ENCODE peak calls at places on chromosome 13, in five cellular contexts. One of them, this sample, is unnamed.

GRCh38 chr13:34207872-34208271 is 389.9 kb downstream of the RFC3 start:
- DNase-seq in Calu3: no peak
- DNase-seq in uterus: no peak
- DNase-seq in BJ: peak
- DNase-seq in HL-60: no peak
- DNase-seq in this sample: no peak

GRCh38 chr13:74316531-74316930 is 182.3 kb upstream of the KLF12 start:
- DNase-seq in Calu3: no peak
- DNase-seq in uterus: no peak
- DNase-seq in BJ: no peak
- DNase-seq in HL-60: no peak
- DNase-seq in this sample: no peak

GRCh38 chr13:32330438-32330837 is 15.1 kb downstream of the BRCA2 start:
- DNase-seq in Calu3: no peak
- DNase-seq in uterus: no peak
- DNase-seq in BJ: peak
- DNase-seq in HL-60: no peak
- DNase-seq in this sample: no peak

GRCh38 chr13:112943309-112944125 is 25.5 kb upstream of the MCF2L start:
- DNase-seq in Calu3: peak
- DNase-seq in uterus: no peak
- DNase-seq in BJ: no peak
- DNase-seq in HL-60: peak
- DNase-seq in this sample: no peak

GRCh38 chr13:39405107-39405506 is 197.9 kb downstream of the LHFPL6 start:
- DNase-seq in Calu3: no peak
- DNase-seq in uterus: no peak
- DNase-seq in BJ: no peak
- DNase-seq in HL-60: no peak
- DNase-seq in this sample: no peak

GRCh38 chr13:38866649-38867048 is 124.0 kb downstream of the STOML3 start:
- DNase-seq in Calu3: no peak
- DNase-seq in uterus: no peak
- DNase-seq in BJ: no peak
- DNase-seq in HL-60: no peak
- DNase-seq in this sample: no peak

GRCh38 chr13:31518666-31519065 is 220.7 kb upstream of the RXFP2 start:
- DNase-seq in Calu3: no peak
- DNase-seq in uterus: no peak
- DNase-seq in BJ: no peak
- DNase-seq in HL-60: no peak
- DNase-seq in this sample: no peak

GRCh38 chr13:31201341-31202024 is 1.7 kb downstream of the B3GLCT start:
- DNase-seq in Calu3: no peak
- DNase-seq in uterus: peak
- DNase-seq in BJ: no peak
- DNase-seq in HL-60: no peak
- DNase-seq in this sample: no peak

GRCh38 chr13:101092985-101093384 is 323.3 kb downstream of the NALCN start:
- DNase-seq in Calu3: no peak
- DNase-seq in uterus: no peak
- DNase-seq in BJ: no peak
- DNase-seq in HL-60: no peak
- DNase-seq in this sample: no peak

GRCh38 chr13:32894589-32895001 is 121.6 kb upstream of the KL start:
- DNase-seq in Calu3: no peak
- DNase-seq in uterus: no peak
- DNase-seq in BJ: no peak
- DNase-seq in HL-60: peak
- DNase-seq in this sample: no peak

GRCh38 chr13:102517959-102518358 is 78.8 kb upstream of the TPP2 start:
- DNase-seq in Calu3: no peak
- DNase-seq in uterus: no peak
- DNase-seq in BJ: no peak
- DNase-seq in HL-60: no peak
- DNase-seq in this sample: no peak

GRCh38 chr13:95756072-95756471 is 79.1 kb downstream of the DNAJC3 start:
- DNase-seq in Calu3: no peak
- DNase-seq in uterus: no peak
- DNase-seq in BJ: no peak
- DNase-seq in HL-60: no peak
- DNase-seq in this sample: no peak

GRCh38 chr13:99566125-99567083 is 65.1 kb downstream of the TM9SF2 start:
- DNase-seq in Calu3: no peak
- DNase-seq in uterus: no peak
- DNase-seq in BJ: no peak
- DNase-seq in HL-60: no peak
- DNase-seq in this sample: no peak

GRCh38 chr13:112952759-112953541 is 16.1 kb upstream of the MCF2L start:
- DNase-seq in Calu3: no peak
- DNase-seq in uterus: no peak
- DNase-seq in BJ: no peak
- DNase-seq in HL-60: no peak
- DNase-seq in this sample: no peak

GRCh38 chr13:70841240-70842061 is 733.2 kb upstream of the KLHL1 start:
- DNase-seq in Calu3: no peak
- DNase-seq in uterus: no peak
- DNase-seq in BJ: no peak
- DNase-seq in HL-60: no peak
- DNase-seq in this sample: no peak

GRCh38 chr13:35733832-35734231 is 257.3 kb upstream of the MAB21L1 start:
- DNase-seq in Calu3: no peak
- DNase-seq in uterus: no peak
- DNase-seq in BJ: no peak
- DNase-seq in HL-60: no peak
- DNase-seq in this sample: no peak

GRCh38 chr13:40943073-40943472 is 76.0 kb downstream of the ELF1 start:
- DNase-seq in Calu3: no peak
- DNase-seq in uterus: no peak
- DNase-seq in BJ: no peak
- DNase-seq in HL-60: no peak
- DNase-seq in this sample: no peak

GRCh38 chr13:107459430-107459829 is 755.9 kb downstream of the LIG4 start:
- DNase-seq in Calu3: no peak
- DNase-seq in uterus: no peak
- DNase-seq in BJ: no peak
- DNase-seq in HL-60: no peak
- DNase-seq in this sample: no peak

GRCh38 chr13:24625324-24625723 is 54.9 kb upstream of the ATP12A start:
- DNase-seq in Calu3: no peak
- DNase-seq in uterus: no peak
- DNase-seq in BJ: no peak
- DNase-seq in HL-60: no peak
- DNase-seq in this sample: no peak

GRCh38 chr13:24626449-24626848 is 53.8 kb upstream of the ATP12A start:
- DNase-seq in Calu3: no peak
- DNase-seq in uterus: no peak
- DNase-seq in BJ: no peak
- DNase-seq in HL-60: no peak
- DNase-seq in this sample: no peak

GRCh38 chr13:24627864-24628418 is 52.3 kb upstream of the ATP12A start:
- DNase-seq in Calu3: no peak
- DNase-seq in uterus: no peak
- DNase-seq in BJ: no peak
- DNase-seq in HL-60: peak
- DNase-seq in this sample: no peak

GRCh38 chr13:24625870-24626419 is 54.3 kb upstream of the ATP12A start:
- DNase-seq in Calu3: no peak
- DNase-seq in uterus: no peak
- DNase-seq in BJ: no peak
- DNase-seq in HL-60: no peak
- DNase-seq in this sample: no peak

DNA sequence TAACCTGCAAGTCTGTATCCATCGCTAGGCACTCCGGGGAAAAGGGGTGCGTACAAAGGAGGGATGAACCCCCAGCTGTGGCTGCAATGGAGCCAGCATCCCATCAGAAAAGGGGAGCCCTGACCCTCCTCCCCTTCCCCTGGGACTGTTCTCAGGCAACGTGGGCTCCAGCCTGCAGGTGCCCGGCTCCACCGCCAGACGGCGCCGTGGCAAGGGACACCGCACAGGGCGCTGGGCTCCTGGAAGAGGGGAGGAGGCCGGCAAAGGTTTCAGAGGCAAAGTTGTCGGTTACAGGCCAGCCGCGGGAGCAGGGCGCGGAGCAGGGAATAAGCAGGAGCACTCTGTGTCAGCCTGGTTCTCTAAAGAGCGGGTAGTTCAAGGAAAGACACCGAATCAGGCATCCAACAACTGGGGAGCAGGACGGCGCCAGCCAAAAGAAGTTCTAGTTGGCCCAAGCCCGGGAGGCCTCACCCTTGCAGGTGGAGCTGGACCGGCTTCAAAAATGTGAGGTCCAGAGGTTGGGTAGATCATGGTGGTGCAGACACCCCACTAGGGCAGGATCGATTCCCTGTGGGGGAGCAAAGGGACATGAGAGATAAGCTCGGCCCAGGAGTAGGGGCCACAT is 53.0 kb upstream of the ATP12A start:
- DNase-seq in Calu3: no peak
- DNase-seq in uterus: no peak
- DNase-seq in BJ: no peak
- DNase-seq in HL-60: no peak
- DNase-seq in this sample: no peak
- TF ChIP-seq CTCF in Calu3: no peak
- TF ChIP-seq CTCF in uterus: no peak
- TF ChIP-seq CTCF in BJ: peak
- TF ChIP-seq CTCF in HL-60: no peak
- TF ChIP-seq CTCF in this sample: no peak

DNA sequence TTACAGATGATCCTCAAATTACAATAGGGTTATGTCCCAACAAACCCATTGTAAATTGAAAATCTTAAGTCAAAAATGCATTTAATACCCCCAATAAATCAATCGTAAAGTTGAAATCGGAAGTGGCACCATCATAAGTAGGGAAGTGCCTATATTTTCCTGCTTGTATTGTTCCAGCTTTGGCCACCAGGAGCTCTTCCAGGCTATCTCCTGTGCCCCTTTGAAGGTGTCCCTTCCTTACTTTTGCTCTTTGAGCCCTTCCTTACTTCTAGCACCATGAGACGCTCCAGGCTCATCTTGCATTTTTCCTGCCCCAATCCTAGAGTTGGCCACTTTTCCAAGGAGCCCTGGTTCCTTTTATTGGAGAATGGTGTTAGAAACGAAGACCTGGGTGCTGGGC is 163.0 kb upstream of the TSC22D1 start:
- DNase-seq in Calu3: no peak
- DNase-seq in uterus: no peak
- DNase-seq in BJ: no peak
- DNase-seq in HL-60: no peak
- DNase-seq in this sample: no peak
- TF ChIP-seq CTCF in Calu3: no peak
- TF ChIP-seq CTCF in uterus: no peak
- TF ChIP-seq CTCF in BJ: peak
- TF ChIP-seq CTCF in HL-60: no peak
- TF ChIP-seq CTCF in this sample: no peak

DNA sequence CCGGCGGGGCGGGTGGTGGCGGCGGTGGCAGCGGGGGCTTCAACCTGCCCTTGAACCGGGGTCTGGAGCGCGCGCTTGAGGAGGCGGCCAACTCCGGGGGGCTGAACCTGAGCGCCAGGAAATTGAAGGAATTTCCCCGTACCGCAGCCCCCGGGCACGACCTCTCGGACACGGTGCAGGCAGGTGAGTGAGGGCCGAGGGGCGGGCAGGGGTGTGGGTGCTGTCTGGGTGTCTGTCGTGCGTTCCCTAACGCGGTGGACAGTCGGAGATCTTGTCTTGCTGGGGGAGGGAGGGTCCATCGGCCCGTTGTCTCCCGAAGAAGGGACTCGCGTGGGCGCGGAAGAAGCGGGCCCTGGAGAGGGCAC is 533 bp downstream of the LRCH1 start:
- DNase-seq in Calu3: peak
- DNase-seq in uterus: peak
- DNase-seq in BJ: no peak
- DNase-seq in HL-60: no peak
- DNase-seq in this sample: no peak
- TF ChIP-seq CTCF in Calu3: no peak
- TF ChIP-seq CTCF in uterus: no peak
- TF ChIP-seq CTCF in BJ: no peak
- TF ChIP-seq CTCF in HL-60: no peak
- TF ChIP-seq CTCF in this sample: no peak

GRCh38 chr13:110382229-110382628 is 75.1 kb downstream of the COL4A2 start:
- DNase-seq in Calu3: no peak
- DNase-seq in uterus: no peak
- DNase-seq in BJ: no peak
- DNase-seq in HL-60: no peak
- DNase-seq in this sample: no peak

GRCh38 chr13:110381029-110381360 is 73.9 kb downstream of the COL4A2 start:
- DNase-seq in Calu3: no peak
- DNase-seq in uterus: no peak
- DNase-seq in BJ: no peak
- DNase-seq in HL-60: no peak
- DNase-seq in this sample: no peak

GRCh38 chr13:110379358-110379757 is 72.3 kb downstream of the COL4A2 start:
- DNase-seq in Calu3: no peak
- DNase-seq in uterus: no peak
- DNase-seq in BJ: no peak
- DNase-seq in HL-60: no peak
- DNase-seq in this sample: no peak

GRCh38 chr13:110379905-110380341 is 72.8 kb downstream of the COL4A2 start:
- DNase-seq in Calu3: peak
- DNase-seq in uterus: peak
- DNase-seq in BJ: no peak
- DNase-seq in HL-60: no peak
- DNase-seq in this sample: no peak

GRCh38 chr13:110380359-110381028 is 73.4 kb downstream of the COL4A2 start:
- DNase-seq in Calu3: peak
- DNase-seq in uterus: peak
- DNase-seq in BJ: no peak
- DNase-seq in HL-60: no peak
- DNase-seq in this sample: no peak
- TF ChIP-seq CTCF in Calu3: no peak
- TF ChIP-seq CTCF in uterus: no peak
- TF ChIP-seq CTCF in BJ: no peak
- TF ChIP-seq CTCF in HL-60: no peak
- TF ChIP-seq CTCF in this sample: no peak

GRCh38 chr13:64446372-64446771 is 2783.8 kb downstream of the PCDH9 start:
- DNase-seq in Calu3: no peak
- DNase-seq in uterus: no peak
- DNase-seq in BJ: no peak
- DNase-seq in HL-60: no peak
- DNase-seq in this sample: no peak
- TF ChIP-seq CTCF in Calu3: no peak
- TF ChIP-seq CTCF in uterus: no peak
- TF ChIP-seq CTCF in BJ: peak
- TF ChIP-seq CTCF in HL-60: no peak
- TF ChIP-seq CTCF in this sample: no peak

DNA sequence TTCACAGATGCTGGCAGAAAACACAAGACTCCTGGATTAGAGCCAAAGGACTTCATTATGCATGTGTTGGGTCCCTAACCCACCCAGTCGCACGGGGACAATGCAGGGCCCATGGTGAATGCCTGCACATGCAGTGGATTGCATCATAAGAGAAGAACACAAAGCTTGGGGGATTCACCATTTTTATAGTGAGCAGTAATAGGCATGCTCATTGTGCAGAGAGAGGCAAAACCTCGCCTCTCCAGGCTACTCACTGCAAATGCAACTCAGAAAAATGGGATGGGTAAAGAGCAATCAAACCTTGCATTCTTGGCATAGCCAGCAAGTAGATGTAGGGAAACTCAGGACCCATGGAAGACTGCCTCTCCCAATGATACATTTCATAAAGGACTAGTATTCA is 115.8 kb downstream of the DIAPH3 start:
- DNase-seq in Calu3: no peak
- DNase-seq in uterus: no peak
- DNase-seq in BJ: no peak
- DNase-seq in HL-60: no peak
- DNase-seq in this sample: no peak
- TF ChIP-seq CTCF in Calu3: no peak
- TF ChIP-seq CTCF in uterus: no peak
- TF ChIP-seq CTCF in BJ: no peak
- TF ChIP-seq CTCF in HL-60: no peak
- TF ChIP-seq CTCF in this sample: no peak